ENCODE peak calls at places on chromosome 1, in six cellular contexts. One of them, this sample, is unnamed.

GRCh38 chr1:71921197-71921596 is 361.1 kb downstream of the NEGR1 start:
- DNase-seq in naive B cell: no peak
- DNase-seq in IMR-90: no peak
- DNase-seq in right lobe of liver: no peak
- DNase-seq in stimulated activated CD8-positive, alpha-beta memory T cell treated with anti-CD3 and anti-CD28 coated beads, Interleukin-15, amount 100 ng/mL, for 24 hours: no peak
- DNase-seq in stimulated activated CD4-positive, alpha-beta T cell treated with anti-CD3 and anti-CD28 coated beads, Interleukin-1b, Interleukin-23, amount 100 ng/mL, for 4 hours: no peak
- DNase-seq in this sample: no peak

GRCh38 chr1:65209005-65209885 is 61.2 kb downstream of the AK4 start:
- DNase-seq in naive B cell: peak
- DNase-seq in IMR-90: peak
- DNase-seq in right lobe of liver: no peak
- DNase-seq in stimulated activated CD8-positive, alpha-beta memory T cell treated with anti-CD3 and anti-CD28 coated beads, Interleukin-15, amount 100 ng/mL, for 24 hours: no peak
- DNase-seq in stimulated activated CD4-positive, alpha-beta T cell treated with anti-CD3 and anti-CD28 coated beads, Interleukin-1b, Interleukin-23, amount 100 ng/mL, for 4 hours: no peak
- DNase-seq in this sample: peak

GRCh38 chr1:206606867-206607266 is 5.4 kb downstream of the EIF2D start:
- DNase-seq in naive B cell: no peak
- DNase-seq in IMR-90: peak
- DNase-seq in right lobe of liver: no peak
- DNase-seq in stimulated activated CD8-positive, alpha-beta memory T cell treated with anti-CD3 and anti-CD28 coated beads, Interleukin-15, amount 100 ng/mL, for 24 hours: no peak
- DNase-seq in stimulated activated CD4-positive, alpha-beta T cell treated with anti-CD3 and anti-CD28 coated beads, Interleukin-1b, Interleukin-23, amount 100 ng/mL, for 4 hours: no peak
- DNase-seq in this sample: peak

GRCh38 chr1:156497743-156498446 is 2.7 kb downstream of the MEF2D start:
- DNase-seq in naive B cell: no peak
- DNase-seq in IMR-90: no peak
- DNase-seq in right lobe of liver: no peak
- DNase-seq in stimulated activated CD8-positive, alpha-beta memory T cell treated with anti-CD3 and anti-CD28 coated beads, Interleukin-15, amount 100 ng/mL, for 24 hours: no peak
- DNase-seq in stimulated activated CD4-positive, alpha-beta T cell treated with anti-CD3 and anti-CD28 coated beads, Interleukin-1b, Interleukin-23, amount 100 ng/mL, for 4 hours: no peak
- DNase-seq in this sample: no peak

GRCh38 chr1:65528104-65528503 is 107.6 kb downstream of the LEPR start:
- DNase-seq in naive B cell: no peak
- DNase-seq in IMR-90: no peak
- DNase-seq in right lobe of liver: no peak
- DNase-seq in stimulated activated CD8-positive, alpha-beta memory T cell treated with anti-CD3 and anti-CD28 coated beads, Interleukin-15, amount 100 ng/mL, for 24 hours: no peak
- DNase-seq in stimulated activated CD4-positive, alpha-beta T cell treated with anti-CD3 and anti-CD28 coated beads, Interleukin-1b, Interleukin-23, amount 100 ng/mL, for 4 hours: no peak
- DNase-seq in this sample: no peak

GRCh38 chr1:84722794-84723193 is 32.5 kb upstream of the SSX2IP start:
- DNase-seq in naive B cell: no peak
- DNase-seq in IMR-90: peak
- DNase-seq in right lobe of liver: no peak
- DNase-seq in stimulated activated CD8-positive, alpha-beta memory T cell treated with anti-CD3 and anti-CD28 coated beads, Interleukin-15, amount 100 ng/mL, for 24 hours: no peak
- DNase-seq in stimulated activated CD4-positive, alpha-beta T cell treated with anti-CD3 and anti-CD28 coated beads, Interleukin-1b, Interleukin-23, amount 100 ng/mL, for 4 hours: no peak
- DNase-seq in this sample: no peak

GRCh38 chr1:97875996-97876395 is 44.8 kb downstream of the DPYD start:
- DNase-seq in naive B cell: no peak
- DNase-seq in IMR-90: peak
- DNase-seq in right lobe of liver: no peak
- DNase-seq in stimulated activated CD8-positive, alpha-beta memory T cell treated with anti-CD3 and anti-CD28 coated beads, Interleukin-15, amount 100 ng/mL, for 24 hours: no peak
- DNase-seq in stimulated activated CD4-positive, alpha-beta T cell treated with anti-CD3 and anti-CD28 coated beads, Interleukin-1b, Interleukin-23, amount 100 ng/mL, for 4 hours: no peak
- DNase-seq in this sample: no peak

GRCh38 chr1:39946216-39946615 is 8.7 kb upstream of the MFSD2A start:
- DNase-seq in naive B cell: no peak
- DNase-seq in IMR-90: no peak
- DNase-seq in right lobe of liver: no peak
- DNase-seq in stimulated activated CD8-positive, alpha-beta memory T cell treated with anti-CD3 and anti-CD28 coated beads, Interleukin-15, amount 100 ng/mL, for 24 hours: no peak
- DNase-seq in stimulated activated CD4-positive, alpha-beta T cell treated with anti-CD3 and anti-CD28 coated beads, Interleukin-1b, Interleukin-23, amount 100 ng/mL, for 4 hours: no peak
- DNase-seq in this sample: no peak

GRCh38 chr1:27590917-27591508 is 12.9 kb downstream of the AHDC1 start:
- DNase-seq in naive B cell: no peak
- DNase-seq in IMR-90: no peak
- DNase-seq in right lobe of liver: no peak
- DNase-seq in stimulated activated CD8-positive, alpha-beta memory T cell treated with anti-CD3 and anti-CD28 coated beads, Interleukin-15, amount 100 ng/mL, for 24 hours: no peak
- DNase-seq in stimulated activated CD4-positive, alpha-beta T cell treated with anti-CD3 and anti-CD28 coated beads, Interleukin-1b, Interleukin-23, amount 100 ng/mL, for 4 hours: no peak
- DNase-seq in this sample: no peak

GRCh38 chr1:4561213-4561612 is 93.2 kb upstream of the AJAP1 start:
- DNase-seq in naive B cell: no peak
- DNase-seq in IMR-90: no peak
- DNase-seq in right lobe of liver: no peak
- DNase-seq in stimulated activated CD8-positive, alpha-beta memory T cell treated with anti-CD3 and anti-CD28 coated beads, Interleukin-15, amount 100 ng/mL, for 24 hours: no peak
- DNase-seq in stimulated activated CD4-positive, alpha-beta T cell treated with anti-CD3 and anti-CD28 coated beads, Interleukin-1b, Interleukin-23, amount 100 ng/mL, for 4 hours: no peak
- DNase-seq in this sample: no peak

GRCh38 chr1:13732971-13733667 is 33.1 kb downstream of the PRDM2 start:
- DNase-seq in naive B cell: peak
- DNase-seq in IMR-90: no peak
- DNase-seq in right lobe of liver: no peak
- DNase-seq in stimulated activated CD8-positive, alpha-beta memory T cell treated with anti-CD3 and anti-CD28 coated beads, Interleukin-15, amount 100 ng/mL, for 24 hours: no peak
- DNase-seq in stimulated activated CD4-positive, alpha-beta T cell treated with anti-CD3 and anti-CD28 coated beads, Interleukin-1b, Interleukin-23, amount 100 ng/mL, for 4 hours: no peak
- DNase-seq in this sample: peak

GRCh38 chr1:163395767-163396166 is 74.0 kb downstream of the NUF2 start:
- DNase-seq in naive B cell: no peak
- DNase-seq in IMR-90: no peak
- DNase-seq in right lobe of liver: no peak
- DNase-seq in stimulated activated CD8-positive, alpha-beta memory T cell treated with anti-CD3 and anti-CD28 coated beads, Interleukin-15, amount 100 ng/mL, for 24 hours: no peak
- DNase-seq in stimulated activated CD4-positive, alpha-beta T cell treated with anti-CD3 and anti-CD28 coated beads, Interleukin-1b, Interleukin-23, amount 100 ng/mL, for 4 hours: no peak
- DNase-seq in this sample: no peak

GRCh38 chr1:224684920-224685547 is 68.9 kb downstream of the CNIH3 start:
- DNase-seq in naive B cell: no peak
- DNase-seq in IMR-90: no peak
- DNase-seq in right lobe of liver: no peak
- DNase-seq in stimulated activated CD8-positive, alpha-beta memory T cell treated with anti-CD3 and anti-CD28 coated beads, Interleukin-15, amount 100 ng/mL, for 24 hours: no peak
- DNase-seq in stimulated activated CD4-positive, alpha-beta T cell treated with anti-CD3 and anti-CD28 coated beads, Interleukin-1b, Interleukin-23, amount 100 ng/mL, for 4 hours: no peak
- DNase-seq in this sample: no peak

GRCh38 chr1:223711173-223711572 is 1.2 kb upstream of the CAPN2 start:
- DNase-seq in naive B cell: no peak
- DNase-seq in IMR-90: peak
- DNase-seq in right lobe of liver: no peak
- DNase-seq in stimulated activated CD8-positive, alpha-beta memory T cell treated with anti-CD3 and anti-CD28 coated beads, Interleukin-15, amount 100 ng/mL, for 24 hours: no peak
- DNase-seq in stimulated activated CD4-positive, alpha-beta T cell treated with anti-CD3 and anti-CD28 coated beads, Interleukin-1b, Interleukin-23, amount 100 ng/mL, for 4 hours: no peak
- DNase-seq in this sample: no peak